ENCODE peak calls at places on chromosomes 16 and 17, in nine cellular contexts. H is brain microvascular endothelial cell; J is astrocyte of the cerebellum; K is CD4-positive, alpha-beta memory T cell; W is colonic mucosa; M is endothelial cell of umbilical vein; Y is fibroblast of the aortic adventitia; U is naive thymus-derived CD4-positive, alpha-beta T cell; Q is MM.1S. V is an unnamed sample.

GRCh38 chr17:38925263-38925995 is at the start of gene LASP1NB:
- DNase-seq in H (peak), J (no peak), K (no peak), W (no peak), M (no peak), Y (peak), U (peak), Q (no peak), V (peak)

GRCh38 chr17:50835563-50836231 is at the start of gene WFIKKN2:
- DNase-seq in H (no peak), J (no peak), K (no peak), W (no peak), M (no peak), Y (no peak), U (no peak), Q (no peak), V (no peak)

GRCh38 chr17:31596382-31597323 is 205.2 kb downstream of the RAB11FIP4 start:
- DNase-seq in H (peak), J (peak), K (no peak), W (peak), M (peak), Y (peak), U (no peak), Q (peak), V (peak)

GRCh38 chr17:81090361-81091133 is 55.6 kb downstream of the BAIAP2 start:
- DNase-seq in H (no peak), J (no peak), K (peak), W (peak), M (no peak), Y (peak), U (no peak), Q (no peak), V (peak)

GRCh38 chr16:27363797-27364196 is 38.2 kb upstream of the IL21R start:
- DNase-seq in H (no peak), J (no peak), K (no peak), W (peak), M (peak), Y (no peak), U (no peak), Q (no peak), V (peak)

GRCh38 chr17:79011451-79012147 is 2.0 kb upstream of the CANT1 start:
- DNase-seq in H (peak), J (no peak), K (no peak), W (no peak), M (peak), Y (peak), U (no peak), Q (no peak), V (no peak)

GRCh38 chr17:46842835-46843234 is 8.5 kb upstream of the WNT9B start:
- DNase-seq in H (no peak), J (no peak), K (no peak), W (no peak), M (no peak), Y (no peak), U (no peak), Q (no peak), V (no peak)

GRCh38 chr16:68416057-68417046 is 32.0 kb downstream of the SMPD3 start:
- DNase-seq in H (no peak), J (no peak), K (no peak), W (peak), M (no peak), Y (no peak), U (no peak), Q (no peak), V (no peak)

GRCh38 chr16:85245307-85246172 is 133.3 kb upstream of the CIBAR2 start:
- DNase-seq in H (peak), J (no peak), K (no peak), W (peak), M (peak), Y (peak), U (peak), Q (peak), V (no peak)

GRCh38 chr16:29845656-29846055 is 17.4 kb downstream of the CDIPT start:
- DNase-seq in H (no peak), J (no peak), K (peak), W (no peak), M (no peak), Y (no peak), U (no peak), Q (no peak), V (peak)

GRCh38 chr16:29844575-29845331 is 18.3 kb downstream of the CDIPT start:
- DNase-seq in H (no peak), J (no peak), K (peak), W (no peak), M (no peak), Y (peak), U (no peak), Q (no peak), V (peak)

GRCh38 chr16:29850998-29851397 is 12.0 kb downstream of the CDIPT start:
- DNase-seq in H (no peak), J (no peak), K (no peak), W (no peak), M (no peak), Y (no peak), U (no peak), Q (no peak), V (no peak)

GRCh38 chr16:29849505-29849904 is 13.5 kb downstream of the CDIPT start:
- DNase-seq in H (no peak), J (no peak), K (no peak), W (no peak), M (no peak), Y (no peak), U (no peak), Q (no peak), V (no peak)

DNA sequence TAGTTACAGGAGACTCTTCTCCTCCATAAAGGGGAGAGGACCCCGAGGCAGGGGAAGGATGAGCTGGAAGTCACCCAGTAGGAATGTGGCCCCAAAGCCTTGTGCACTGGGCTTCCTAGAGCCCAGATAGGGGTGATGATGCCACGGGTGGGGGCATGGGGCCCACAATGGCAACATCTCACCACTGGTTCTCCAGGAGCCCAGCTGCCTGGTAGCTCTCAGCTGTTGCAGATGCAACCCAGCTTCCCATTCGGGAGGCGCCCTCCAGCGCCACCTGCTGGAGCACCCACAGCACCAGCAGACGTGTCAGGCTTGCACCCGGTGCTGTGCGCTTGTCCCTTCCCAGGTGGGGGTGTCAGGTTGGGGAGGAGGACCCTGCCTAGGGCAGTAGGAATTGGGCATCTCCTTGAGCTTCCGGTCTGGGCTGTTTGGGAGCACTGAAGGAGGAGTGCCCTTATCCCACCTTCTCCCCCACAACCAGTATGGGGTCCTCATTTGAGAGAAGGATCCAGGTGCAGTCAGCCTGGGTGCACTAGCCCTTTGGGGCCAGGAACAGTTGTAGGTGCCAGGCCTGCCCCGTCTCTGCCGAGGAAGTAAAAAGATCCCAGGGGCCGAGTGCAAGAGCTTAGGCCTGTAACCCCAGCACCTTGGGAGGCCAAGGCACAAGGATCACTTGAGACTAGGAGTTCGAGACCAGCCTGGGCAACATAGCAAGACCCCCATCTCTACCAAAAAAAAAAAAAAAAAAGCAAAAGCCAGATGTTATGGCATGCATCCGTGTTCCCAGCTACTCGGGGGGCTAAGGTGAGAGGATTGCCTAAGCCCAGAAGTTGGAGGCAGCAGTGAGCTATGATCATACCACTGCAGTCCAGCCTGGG is 14.4 kb downstream of the CDIPT start:
- DNase-seq in H (peak), J (peak), K (peak), W (peak), M (peak), Y (peak), U (peak), Q (peak), V (peak)
- H3K4me3 ChIP-seq in H (no peak), J (no peak), K (no peak), W (no peak), M (no peak), Y (no peak), U (no peak), Q (no peak), V (no peak)

DNA sequence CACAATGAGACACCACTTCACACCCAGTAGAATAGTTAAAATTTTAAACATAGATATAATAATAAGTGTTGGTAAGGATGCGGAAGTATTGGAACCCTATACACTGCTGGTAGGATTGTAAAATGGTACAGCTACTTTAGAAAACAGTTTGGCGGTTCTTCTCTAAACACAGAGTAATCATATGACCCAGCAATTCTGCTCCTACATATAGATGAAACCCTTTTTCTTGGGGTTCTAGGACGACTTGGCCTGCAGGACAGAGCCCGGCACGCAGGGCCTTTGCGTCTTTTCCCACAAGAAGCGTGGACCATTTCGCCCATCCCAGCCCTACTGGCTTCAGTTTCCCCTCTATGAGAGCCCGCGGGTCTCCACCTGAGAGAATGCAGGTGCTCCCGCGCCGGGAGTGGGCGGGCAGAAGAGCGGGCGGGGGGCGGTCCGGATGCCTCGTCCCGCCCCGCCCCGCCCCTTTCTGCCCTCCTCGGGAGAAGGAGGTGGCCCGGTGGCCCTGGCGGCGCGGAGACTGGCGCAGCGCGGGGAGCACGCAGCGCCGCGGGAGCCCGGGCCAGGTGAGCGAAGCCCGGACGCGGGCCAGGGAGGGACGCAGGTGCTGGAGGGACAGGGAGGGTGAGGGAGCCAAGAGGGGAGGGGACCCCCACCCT is at the start of gene SDR42E2:
- DNase-seq in H (no peak), J (no peak), K (peak), W (peak), M (no peak), Y (no peak), U (peak), Q (peak), V (peak)
- H3K4me3 ChIP-seq in H (no peak), J (no peak), K (peak), W (peak), M (no peak), Y (no peak), U (peak), Q (peak), V (peak)

GRCh38 chr17:55421179-55421934 is at the start of gene MMD:
- DNase-seq in H (no peak), J (no peak), K (peak), W (peak), M (no peak), Y (no peak), U (no peak), Q (no peak), V (no peak)

GRCh38 chr17:55427587-55427882 is 5.9 kb upstream of the MMD start:
- DNase-seq in H (no peak), J (no peak), K (no peak), W (no peak), M (no peak), Y (no peak), U (no peak), Q (no peak), V (no peak)

GRCh38 chr17:55423535-55423934 is 1.9 kb upstream of the MMD start:
- DNase-seq in H (no peak), J (no peak), K (no peak), W (no peak), M (no peak), Y (no peak), U (no peak), Q (no peak), V (no peak)

GRCh38 chr17:55426851-55427586 is 5.4 kb upstream of the MMD start:
- DNase-seq in H (no peak), J (no peak), K (no peak), W (no peak), M (no peak), Y (peak), U (no peak), Q (no peak), V (no peak)

DNA sequence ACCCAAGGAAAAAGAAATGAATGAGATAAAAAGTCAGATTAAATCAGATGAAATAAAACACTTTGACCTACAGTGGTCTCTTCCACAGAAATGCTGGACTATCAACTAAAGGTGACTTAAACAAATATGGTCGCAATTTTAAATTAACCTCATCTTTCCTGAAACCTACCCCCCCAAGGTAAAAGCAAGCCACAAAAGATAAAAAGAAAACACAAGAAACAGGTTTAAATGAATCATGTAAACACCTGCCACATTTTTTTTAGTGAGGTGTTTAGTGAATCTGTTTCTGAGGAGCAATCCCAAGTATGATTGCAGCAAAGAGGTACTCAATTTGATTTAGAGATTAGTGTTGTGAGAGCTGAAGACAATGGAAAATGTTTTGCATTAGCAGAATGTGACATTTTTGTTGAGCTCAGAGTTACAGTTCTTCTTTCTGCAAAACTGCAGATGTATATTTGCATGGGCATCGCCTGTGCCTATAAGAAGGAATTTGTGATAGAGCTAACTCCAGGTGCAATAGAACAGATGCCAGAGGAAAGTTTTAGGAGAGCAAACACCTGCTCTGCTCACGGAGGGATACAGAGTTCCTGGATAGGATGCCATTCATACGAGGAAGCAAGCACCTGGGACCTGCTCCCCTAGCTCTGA is 3.4 kb upstream of the MMD start:
- DNase-seq in H (no peak), J (no peak), K (no peak), W (no peak), M (no peak), Y (no peak), U (no peak), Q (no peak), V (no peak)
- H3K4me3 ChIP-seq in H (no peak), J (no peak), K (no peak), W (no peak), M (no peak), Y (no peak), U (no peak), Q (no peak), V (no peak)

GRCh38 chr16:1331712-1332617 is 1.5 kb upstream of the BAIAP3 start:
- DNase-seq in H (peak), J (peak), K (peak), W (peak), M (peak), Y (no peak), U (no peak), Q (peak), V (peak)

GRCh38 chr16:1333149-1333812 is at the start of gene BAIAP3:
- DNase-seq in H (no peak), J (no peak), K (no peak), W (peak), M (no peak), Y (no peak), U (no peak), Q (no peak), V (no peak)

GRCh38 chr16:1333854-1334719 is 642 bp downstream of the BAIAP3 start:
- DNase-seq in H (no peak), J (no peak), K (no peak), W (no peak), M (no peak), Y (no peak), U (no peak), Q (no peak), V (no peak)

GRCh38 chr16:1330931-1331711 is 2.3 kb upstream of the BAIAP3 start:
- DNase-seq in H (no peak), J (no peak), K (no peak), W (no peak), M (no peak), Y (no peak), U (no peak), Q (no peak), V (no peak)

GRCh38 chr16:1332618-1333148 is 762 bp upstream of the BAIAP3 start:
- DNase-seq in H (no peak), J (no peak), K (no peak), W (no peak), M (no peak), Y (no peak), U (no peak), Q (no peak), V (no peak)
- H3K4me3 ChIP-seq in H (no peak), J (no peak), K (peak), W (peak), M (no peak), Y (no peak), U (no peak), Q (no peak), V (peak)

GRCh38 chr17:5444209-5444608 is 5.3 kb upstream of the C1QBP start:
- DNase-seq in H (no peak), J (no peak), K (no peak), W (no peak), M (no peak), Y (no peak), U (no peak), Q (no peak), V (no peak)
- H3K4me3 ChIP-seq in H (no peak), J (no peak), K (no peak), W (no peak), M (no peak), Y (no peak), U (no peak), Q (no peak), V (no peak)

GRCh38 chr16:71424626-71425025 is 17.2 kb downstream of the TLE7 start:
- DNase-seq in H (no peak), J (no peak), K (no peak), W (no peak), M (no peak), Y (no peak), U (no peak), Q (no peak), V (peak)

GRCh38 chr16:71426880-71427615 is 14.8 kb downstream of the TLE7 start:
- DNase-seq in H (no peak), J (no peak), K (no peak), W (no peak), M (no peak), Y (no peak), U (no peak), Q (no peak), V (no peak)

GRCh38 chr16:71426069-71426879 is 15.6 kb downstream of the TLE7 start:
- DNase-seq in H (peak), J (peak), K (no peak), W (peak), M (peak), Y (peak), U (no peak), Q (no peak), V (peak)

GRCh38 chr16:71423865-71424264 is 18.0 kb downstream of the TLE7 start:
- DNase-seq in H (no peak), J (no peak), K (no peak), W (no peak), M (no peak), Y (no peak), U (no peak), Q (no peak), V (peak)

DNA sequence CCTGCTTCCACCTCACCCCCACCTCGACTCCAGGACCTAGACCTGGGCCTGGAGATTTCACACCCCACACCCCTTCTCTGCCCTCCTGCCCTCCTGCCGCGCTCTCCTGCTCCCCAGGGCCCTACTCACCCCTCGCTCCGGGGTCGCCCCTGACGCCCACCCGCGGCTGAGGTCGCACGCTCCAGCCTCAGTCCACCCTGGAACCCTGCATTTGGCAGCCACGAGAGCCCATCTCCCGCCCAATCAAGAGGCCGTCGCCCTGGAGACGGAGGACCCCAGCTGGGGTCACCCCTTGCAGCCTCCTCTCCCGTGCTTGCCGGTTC is 16.1 kb downstream of the TLE7 start:
- DNase-seq in H (no peak), J (no peak), K (no peak), W (no peak), M (no peak), Y (no peak), U (no peak), Q (no peak), V (no peak)
- H3K4me3 ChIP-seq in H (peak), J (peak), K (no peak), W (peak), M (no peak), Y (no peak), U (no peak), Q (no peak), V (no peak)

GRCh38 chr16:70687172-70687531 is 1.3 kb upstream of the MTSS2 start:
- DNase-seq in H (no peak), J (no peak), K (no peak), W (no peak), M (no peak), Y (no peak), U (no peak), Q (no peak), V (no peak)

GRCh38 chr16:70685938-70686375 is at the start of gene MTSS2:
- DNase-seq in H (peak), J (peak), K (peak), W (peak), M (peak), Y (peak), U (peak), Q (peak), V (peak)

GRCh38 chr16:70687671-70688265 is 1.9 kb upstream of the MTSS2 start:
- DNase-seq in H (no peak), J (no peak), K (peak), W (no peak), M (no peak), Y (no peak), U (no peak), Q (no peak), V (no peak)

GRCh38 chr16:70685061-70685937 is 554 bp downstream of the MTSS2 start:
- DNase-seq in H (no peak), J (no peak), K (peak), W (no peak), M (no peak), Y (no peak), U (no peak), Q (no peak), V (no peak)

DNA sequence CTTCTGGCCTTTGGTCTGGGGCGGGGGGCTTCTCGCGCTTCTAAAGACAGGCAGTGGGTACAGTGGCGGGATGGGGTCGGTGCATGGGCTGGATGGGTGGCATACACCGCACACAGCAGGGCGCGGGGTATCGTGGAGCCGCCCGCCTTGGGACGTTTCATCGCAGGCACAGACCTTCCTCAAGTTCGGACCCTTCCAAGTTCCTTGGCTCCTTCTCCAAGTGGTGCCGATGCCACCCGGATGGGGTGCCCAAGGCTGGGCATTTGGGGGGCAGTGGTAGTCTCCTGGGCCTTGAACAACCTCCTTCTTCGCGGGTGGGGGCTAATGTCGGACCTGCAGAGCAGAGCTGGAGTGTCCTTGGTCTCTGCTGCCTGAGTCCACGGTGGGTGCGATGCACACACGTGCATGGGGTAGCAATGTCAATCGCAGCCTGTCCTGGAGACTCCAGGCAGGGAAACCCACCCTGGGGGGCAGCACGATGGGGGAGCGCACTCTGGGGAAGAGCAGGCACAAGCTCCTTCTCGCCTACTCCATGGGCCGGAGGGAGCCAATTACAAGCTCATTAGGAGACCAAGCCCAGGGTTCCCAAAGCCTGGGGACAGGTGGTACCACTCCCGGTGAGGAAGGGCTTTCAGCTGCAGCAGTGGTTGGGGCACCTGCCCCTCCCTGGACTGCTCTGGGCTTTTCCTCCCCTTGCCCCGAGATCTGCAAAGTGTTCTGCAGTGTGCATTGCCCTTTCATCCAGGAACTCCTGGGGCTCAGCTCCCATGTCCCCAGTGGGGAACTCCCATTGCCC is 721 bp upstream of the MTSS2 start:
- DNase-seq in H (no peak), J (no peak), K (peak), W (no peak), M (no peak), Y (no peak), U (no peak), Q (no peak), V (no peak)
- H3K4me3 ChIP-seq in H (peak), J (peak), K (no peak), W (peak), M (peak), Y (peak), U (no peak), Q (no peak), V (peak)

V was measured in upper lobe of right lung.